ENCODE peak calls at places on chromosome 4, in six cellular contexts. H, I, A, J, G and U are unnamed samples.

GRCh38 chr4:60913026-60913425 is 287.1 kb upstream of the ADGRL3 start:
- DNase-seq in H (no peak), I (no peak), A (no peak), J (no peak), G (no peak), U (no peak)

GRCh38 chr4:47566566-47566965 is 81.5 kb downstream of the ATP10D start:
- DNase-seq in H (no peak), I (no peak), A (no peak), J (no peak), G (no peak), U (no peak)

GRCh38 chr4:56990109-56990508 is 11.4 kb downstream of the POLR2B start:
- DNase-seq in H (no peak), I (no peak), A (no peak), J (no peak), G (no peak), U (no peak)

GRCh38 chr4:162015090-162015489 is 148.7 kb downstream of the FSTL5 start:
- DNase-seq in H (no peak), I (no peak), A (no peak), J (no peak), G (peak; percentile 71), U (peak; percentile 17)

GRCh38 chr4:62806786-62807185 is 1602.5 kb downstream of the TECRL start:
- DNase-seq in H (no peak), I (no peak), A (no peak), J (no peak), G (no peak), U (no peak)

GRCh38 chr4:1393866-1394265 is 12.4 kb downstream of the NKX1-1 start:
- DNase-seq in H (no peak), I (no peak), A (no peak), J (no peak), G (no peak), U (no peak)

GRCh38 chr4:21915761-21916160 is 32.8 kb downstream of the KCNIP4 start:
- DNase-seq in H (no peak), I (no peak), A (no peak), J (no peak), G (no peak), U (no peak)

GRCh38 chr4:71186566-71187398 is 152.0 kb upstream of the SLC4A4 start:
- DNase-seq in H (peak; percentile 44), I (no peak), A (no peak), J (peak; percentile 35), G (peak; percentile 50), U (no peak)

GRCh38 chr4:1499465-1499864 is 93.2 kb upstream of the NKX1-1 start:
- DNase-seq in H (no peak), I (no peak), A (no peak), J (no peak), G (no peak), U (no peak)

GRCh38 chr4:40409835-40410234 is 74.7 kb downstream of the CHRNA9 start:
- DNase-seq in H (no peak), I (no peak), A (no peak), J (no peak), G (no peak), U (no peak)

GRCh38 chr4:185504098-185505047 is 30.9 kb downstream of the PDLIM3 start:
- DNase-seq in H (peak; percentile 42), I (no peak), A (peak; percentile 44), J (peak; percentile 84), G (no peak), U (no peak)

GRCh38 chr4:26252349-26252748 is 68.5 kb upstream of the RBPJ start:
- DNase-seq in H (no peak), I (no peak), A (no peak), J (peak; percentile 38), G (no peak), U (no peak)

GRCh38 chr4:47434931-47435330 is 28.6 kb downstream of the COMMD8 start:
- DNase-seq in H (no peak), I (no peak), A (no peak), J (no peak), G (no peak), U (no peak)

GRCh38 chr4:15006416-15007024 is 4.2 kb downstream of the CPEB2 start:
- DNase-seq in H (peak; percentile 17), I (no peak), A (no peak), J (peak; percentile 27), G (no peak), U (no peak)

GRCh38 chr4:184825394-184826314 is at the start of gene ACSL1:
- DNase-seq in H (peak; percentile 48), I (peak; percentile 21), A (peak; percentile 84), J (peak; percentile 77), G (peak; percentile 60), U (no peak)

GRCh38 chr4:145618210-145618911 is 824 bp upstream of the MMAA start:
- DNase-seq in H (peak; percentile 48), I (no peak), A (no peak), J (no peak), G (no peak), U (no peak)

GRCh38 chr4:14110407-14110806 is 482.9 kb upstream of the BOD1L1 start:
- DNase-seq in H (peak; percentile 67), I (no peak), A (no peak), J (no peak), G (peak; percentile 42), U (peak; percentile 42)

GRCh38 chr4:140372607-140373327 is 679 bp upstream of the SCOC start:
- DNase-seq in H (no peak), I (peak; percentile 2), A (no peak), J (peak; percentile 25), G (no peak), U (no peak)